ENCODE peak calls at places on chromosomes 2 and 18, in ten cellular contexts. One of them, this sample, is unnamed.

GRCh38 chr2:45134726-45135125 is 125.5 kb upstream of the SIX2 start:
- DNase-seq in HEK293T: no peak
- DNase-seq in astrocyte: no peak
- DNase-seq in occipital lobe: no peak
- DNase-seq in ELR: peak; percentile 33
- DNase-seq in D341Med: no peak
- DNase-seq in heart left ventricle: no peak
- DNase-seq in endothelial cell: no peak
- DNase-seq in NCI-H510A treated with DMSO at 0.1 percent for 48 hours: peak; percentile 47
- DNase-seq in spleen: no peak
- DNase-seq in this sample: no peak

GRCh38 chr18:55647331-55647730 is 59.3 kb upstream of the TCF4 start:
- DNase-seq in endothelial cell: no peak
- DNase-seq in HEK293T: no peak
- DNase-seq in astrocyte: peak; percentile 50
- DNase-seq in ELR: no peak
- DNase-seq in heart left ventricle: no peak
- DNase-seq in NCI-H510A treated with DMSO at 0.1 percent for 48 hours: no peak
- DNase-seq in D341Med: no peak
- DNase-seq in occipital lobe: no peak
- DNase-seq in spleen: no peak
- DNase-seq in this sample: peak; percentile 60

GRCh38 chr18:26686532-26686931 is 138.2 kb upstream of the KCTD1 start:
- DNase-seq in heart left ventricle: no peak
- DNase-seq in ELR: no peak
- DNase-seq in NCI-H510A treated with DMSO at 0.1 percent for 48 hours: no peak
- DNase-seq in HEK293T: no peak
- DNase-seq in spleen: no peak
- DNase-seq in occipital lobe: no peak
- DNase-seq in endothelial cell: no peak
- DNase-seq in astrocyte: no peak
- DNase-seq in D341Med: no peak
- DNase-seq in this sample: no peak

GRCh38 chr2:176096986-176097819 is 2.4 kb upstream of the HOXD12 start:
- DNase-seq in endothelial cell: peak; percentile 75
- DNase-seq in HEK293T: peak; percentile 76
- DNase-seq in heart left ventricle: peak; percentile 49
- DNase-seq in ELR: peak; percentile 87
- DNase-seq in astrocyte: no peak
- DNase-seq in spleen: peak; percentile 90
- DNase-seq in NCI-H510A treated with DMSO at 0.1 percent for 48 hours: peak; percentile 87
- DNase-seq in occipital lobe: peak; percentile 6
- DNase-seq in D341Med: peak; percentile 83
- DNase-seq in this sample: peak; percentile 92

GRCh38 chr2:43905871-43906270 is 67.1 kb downstream of the ABCG8 start:
- DNase-seq in ELR: no peak
- DNase-seq in astrocyte: peak; percentile 75
- DNase-seq in D341Med: no peak
- DNase-seq in endothelial cell: no peak
- DNase-seq in occipital lobe: no peak
- DNase-seq in NCI-H510A treated with DMSO at 0.1 percent for 48 hours: no peak
- DNase-seq in spleen: no peak
- DNase-seq in heart left ventricle: no peak
- DNase-seq in HEK293T: no peak
- DNase-seq in this sample: no peak

GRCh38 chr2:239190921-239191885 is 209.6 kb downstream of the HDAC4 start:
- DNase-seq in ELR: no peak
- DNase-seq in NCI-H510A treated with DMSO at 0.1 percent for 48 hours: no peak
- DNase-seq in endothelial cell: no peak
- DNase-seq in D341Med: peak; percentile 4
- DNase-seq in astrocyte: no peak
- DNase-seq in occipital lobe: no peak
- DNase-seq in heart left ventricle: peak; percentile 17
- DNase-seq in spleen: peak; percentile 54
- DNase-seq in HEK293T: no peak
- DNase-seq in this sample: no peak

GRCh38 chr2:71358931-71359671 is 27.5 kb downstream of the ZNF638 start:
- DNase-seq in astrocyte: peak; percentile 83
- DNase-seq in occipital lobe: peak; percentile 59
- DNase-seq in spleen: no peak
- DNase-seq in NCI-H510A treated with DMSO at 0.1 percent for 48 hours: no peak
- DNase-seq in heart left ventricle: no peak
- DNase-seq in endothelial cell: no peak
- DNase-seq in HEK293T: no peak
- DNase-seq in ELR: peak; percentile 72
- DNase-seq in D341Med: no peak
- DNase-seq in this sample: no peak

GRCh38 chr18:36309436-36310391 is 12.2 kb downstream of the FHOD3 start:
- DNase-seq in spleen: no peak
- DNase-seq in NCI-H510A treated with DMSO at 0.1 percent for 48 hours: no peak
- DNase-seq in HEK293T: no peak
- DNase-seq in endothelial cell: no peak
- DNase-seq in astrocyte: peak; percentile 100
- DNase-seq in ELR: peak; percentile 99
- DNase-seq in occipital lobe: no peak
- DNase-seq in heart left ventricle: peak; percentile 23
- DNase-seq in D341Med: no peak
- DNase-seq in this sample: peak; percentile 63

GRCh38 chr2:163943403-163944356 is 207.9 kb upstream of the FIGN start:
- DNase-seq in endothelial cell: no peak
- DNase-seq in astrocyte: no peak
- DNase-seq in heart left ventricle: no peak
- DNase-seq in NCI-H510A treated with DMSO at 0.1 percent for 48 hours: no peak
- DNase-seq in spleen: no peak
- DNase-seq in ELR: peak; percentile 2
- DNase-seq in HEK293T: no peak
- DNase-seq in occipital lobe: no peak
- DNase-seq in D341Med: no peak
- DNase-seq in this sample: no peak

GRCh38 chr2:170013802-170014551 is 164.0 kb upstream of the MYO3B start:
- DNase-seq in HEK293T: peak; percentile 39
- DNase-seq in NCI-H510A treated with DMSO at 0.1 percent for 48 hours: no peak
- DNase-seq in D341Med: peak; percentile 37
- DNase-seq in endothelial cell: peak; percentile 66
- DNase-seq in heart left ventricle: no peak
- DNase-seq in ELR: no peak
- DNase-seq in astrocyte: peak; percentile 26
- DNase-seq in occipital lobe: no peak
- DNase-seq in spleen: no peak
- DNase-seq in this sample: peak; percentile 68

GRCh38 chr18:21141678-21142422 is 30.2 kb upstream of the ROCK1 start:
- DNase-seq in heart left ventricle: no peak
- DNase-seq in ELR: no peak
- DNase-seq in endothelial cell: no peak
- DNase-seq in occipital lobe: no peak
- DNase-seq in HEK293T: no peak
- DNase-seq in spleen: no peak
- DNase-seq in astrocyte: no peak
- DNase-seq in D341Med: no peak
- DNase-seq in NCI-H510A treated with DMSO at 0.1 percent for 48 hours: no peak
- DNase-seq in this sample: no peak

GRCh38 chr2:22221006-22221405 is 1097.2 kb downstream of the TDRD15 start:
- DNase-seq in occipital lobe: no peak
- DNase-seq in NCI-H510A treated with DMSO at 0.1 percent for 48 hours: no peak
- DNase-seq in endothelial cell: no peak
- DNase-seq in heart left ventricle: no peak
- DNase-seq in HEK293T: no peak
- DNase-seq in astrocyte: no peak
- DNase-seq in ELR: no peak
- DNase-seq in D341Med: no peak
- DNase-seq in spleen: no peak
- DNase-seq in this sample: no peak

GRCh38 chr2:1793868-1794445 is 49.6 kb upstream of the PXDN start:
- DNase-seq in ELR: no peak
- DNase-seq in HEK293T: no peak
- DNase-seq in astrocyte: no peak
- DNase-seq in NCI-H510A treated with DMSO at 0.1 percent for 48 hours: no peak
- DNase-seq in heart left ventricle: peak; percentile 51
- DNase-seq in endothelial cell: no peak
- DNase-seq in D341Med: no peak
- DNase-seq in occipital lobe: no peak
- DNase-seq in spleen: peak; percentile 53
- DNase-seq in this sample: no peak

GRCh38 chr18:70333757-70334156 is 44.9 kb downstream of the SOCS6 start:
- DNase-seq in astrocyte: peak; percentile 99
- DNase-seq in spleen: no peak
- DNase-seq in heart left ventricle: no peak
- DNase-seq in HEK293T: no peak
- DNase-seq in endothelial cell: no peak
- DNase-seq in NCI-H510A treated with DMSO at 0.1 percent for 48 hours: no peak
- DNase-seq in occipital lobe: no peak
- DNase-seq in ELR: peak; percentile 93
- DNase-seq in D341Med: no peak
- DNase-seq in this sample: no peak

GRCh38 chr2:150866431-150866830 is 379.0 kb upstream of the RND3 start:
- DNase-seq in HEK293T: no peak
- DNase-seq in occipital lobe: no peak
- DNase-seq in spleen: no peak
- DNase-seq in astrocyte: peak; percentile 51
- DNase-seq in D341Med: no peak
- DNase-seq in ELR: peak; percentile 46
- DNase-seq in endothelial cell: no peak
- DNase-seq in NCI-H510A treated with DMSO at 0.1 percent for 48 hours: no peak
- DNase-seq in heart left ventricle: no peak
- DNase-seq in this sample: no peak

GRCh38 chr2:159046966-159047365 is 78.5 kb downstream of the TANC1 start:
- DNase-seq in HEK293T: no peak
- DNase-seq in heart left ventricle: no peak
- DNase-seq in endothelial cell: no peak
- DNase-seq in NCI-H510A treated with DMSO at 0.1 percent for 48 hours: no peak
- DNase-seq in occipital lobe: no peak
- DNase-seq in astrocyte: peak; percentile 93
- DNase-seq in spleen: no peak
- DNase-seq in ELR: no peak
- DNase-seq in D341Med: no peak
- DNase-seq in this sample: no peak

GRCh38 chr2:17574406-17575073 is 34.0 kb downstream of the VSNL1 start:
- DNase-seq in occipital lobe: no peak
- DNase-seq in NCI-H510A treated with DMSO at 0.1 percent for 48 hours: no peak
- DNase-seq in heart left ventricle: no peak
- DNase-seq in astrocyte: no peak
- DNase-seq in D341Med: no peak
- DNase-seq in HEK293T: no peak
- DNase-seq in spleen: no peak
- DNase-seq in ELR: no peak
- DNase-seq in endothelial cell: no peak
- DNase-seq in this sample: no peak

GRCh38 chr2:226211439-226211838 is 588.2 kb downstream of the IRS1 start:
- DNase-seq in NCI-H510A treated with DMSO at 0.1 percent for 48 hours: no peak
- DNase-seq in D341Med: no peak
- DNase-seq in occipital lobe: no peak
- DNase-seq in astrocyte: peak; percentile 88
- DNase-seq in ELR: peak; percentile 76
- DNase-seq in spleen: no peak
- DNase-seq in HEK293T: no peak
- DNase-seq in heart left ventricle: no peak
- DNase-seq in endothelial cell: no peak
- DNase-seq in this sample: no peak

GRCh38 chr2:207012461-207012860 is 73.1 kb downstream of the CPO start:
- DNase-seq in D341Med: no peak
- DNase-seq in NCI-H510A treated with DMSO at 0.1 percent for 48 hours: no peak
- DNase-seq in HEK293T: no peak
- DNase-seq in heart left ventricle: no peak
- DNase-seq in occipital lobe: no peak
- DNase-seq in astrocyte: no peak
- DNase-seq in ELR: peak; percentile 51
- DNase-seq in endothelial cell: no peak
- DNase-seq in spleen: no peak
- DNase-seq in this sample: no peak